ENCODE peak calls at places on chromosomes 13 and 19, in six cellular contexts. R, D, J, O, I and H are unnamed samples. For H3K4me1 and H3K36me3, the result is how much of the 10 kb centered on the place peaks cover.

GRCh38 chr13:40118337-40118736 is 462.9 kb downstream of the COG6 start:
- DNase-seq in R (no peak), D (no peak), J (no peak), O (no peak), I (no peak), H (no peak)

GRCh38 chr19:20365146-20365545 is 198.1 kb downstream of the ZNF486 start:
- DNase-seq in R (no peak), D (no peak), J (no peak), O (no peak), I (no peak), H (no peak)

GRCh38 chr19:9912551-9913236 is 23.6 kb downstream of the OLFM2 start:
- DNase-seq in R (no peak), D (no peak), J (no peak), O (no peak), I (no peak), H (no peak)

GRCh38 chr19:1520203-1520780 is 3.6 kb upstream of the PLK5 start:
- DNase-seq in R (no peak), D (no peak), J (no peak), O (no peak), I (no peak), H (no peak)

GRCh38 chr13:22499919-22500318 is 680.9 kb upstream of the SGCG start:
- DNase-seq in R (no peak), D (no peak), J (no peak), O (no peak), I (no peak), H (no peak)

GRCh38 chr13:30865131-30866009 is 40.7 kb upstream of the MEDAG start:
- DNase-seq in R (peak), D (peak), J (peak), O (no peak), I (peak), H (peak)

GRCh38 chr19:20513179-20513934 is 52.2 kb downstream of the ZNF737 start:
- DNase-seq in R (no peak), D (no peak), J (no peak), O (no peak), I (no peak), H (no peak)

GRCh38 chr19:49851456-49852259 is 699 bp downstream of the PTOV1 start:
- DNase-seq in R (no peak), D (no peak), J (no peak), O (no peak), I (no peak), H (no peak)

GRCh38 chr13:110853235-110853721 is 61.6 kb downstream of the ANKRD10 start:
- DNase-seq in R (no peak), D (no peak), J (no peak), O (no peak), I (no peak), H (no peak)

GRCh38 chr13:106491928-106492327 is 43.5 kb downstream of the EFNB2 start:
- DNase-seq in R (no peak), D (no peak), J (no peak), O (no peak), I (no peak), H (no peak)

GRCh38 chr13:112903071-112903577 is 65.9 kb upstream of the MCF2L start:
- DNase-seq in R (no peak), D (no peak), J (no peak), O (no peak), I (no peak), H (no peak)

GRCh38 chr19:1907563-1908363 is 2.6 kb downstream of the ADAT3 start:
- DNase-seq in R (peak), D (no peak), J (no peak), O (no peak), I (no peak), H (no peak)

GRCh38 chr13:34591801-34592454 is 350.1 kb upstream of the NBEA start:
- DNase-seq in R (no peak), D (peak), J (no peak), O (no peak), I (no peak), H (no peak)

GRCh38 chr13:44305845-44306244 is 67.8 kb upstream of the SERP2 start:
- DNase-seq in R (no peak), D (no peak), J (no peak), O (no peak), I (peak), H (no peak)

GRCh38 chr13:38228322-38228721 is 121.3 kb upstream of the UFM1 start:
- DNase-seq in R (no peak), D (no peak), J (no peak), O (no peak), I (no peak), H (no peak)

GRCh38 chr19:50308991-50309390 is 20.2 kb downstream of the KCNC3 start:
- DNase-seq in R (no peak), D (no peak), J (no peak), O (no peak), I (no peak), H (no peak)

GRCh38 chr13:23609414-23610186 is 39.4 kb downstream of the TNFRSF19 start:
- DNase-seq in R (no peak), D (no peak), J (no peak), O (no peak), I (peak), H (no peak)

GRCh38 chr13:72412481-72412880 is 314.9 kb downstream of the MZT1 start:
- DNase-seq in R (no peak), D (no peak), J (no peak), O (no peak), I (no peak), H (no peak)

GRCh38 chr19:52665529-52665928 is 27.4 kb upstream of the ZNF83 start:
- DNase-seq in R (no peak), D (no peak), J (no peak), O (no peak), I (no peak), H (no peak)

GRCh38 chr13:98839826-98840769 is 87.6 kb upstream of the SLC15A1 start:
- DNase-seq in R (no peak), D (peak), J (peak), O (no peak), I (peak), H (peak)

GRCh38 chr13:97134364-97135095 is 87.6 kb upstream of the MBNL2 start:
- DNase-seq in R (no peak), D (no peak), J (no peak), O (no peak), I (peak), H (no peak)

GRCh38 chr19:51096473-51097165 is 11.6 kb downstream of the CTU1 start:
- DNase-seq in R (no peak), D (no peak), J (no peak), O (no peak), I (no peak), H (no peak)

GRCh38 chr13:97205971-97206370 is 16.2 kb upstream of the MBNL2 start:
- DNase-seq in R (no peak), D (no peak), J (no peak), O (no peak), I (no peak), H (no peak)

DNA sequence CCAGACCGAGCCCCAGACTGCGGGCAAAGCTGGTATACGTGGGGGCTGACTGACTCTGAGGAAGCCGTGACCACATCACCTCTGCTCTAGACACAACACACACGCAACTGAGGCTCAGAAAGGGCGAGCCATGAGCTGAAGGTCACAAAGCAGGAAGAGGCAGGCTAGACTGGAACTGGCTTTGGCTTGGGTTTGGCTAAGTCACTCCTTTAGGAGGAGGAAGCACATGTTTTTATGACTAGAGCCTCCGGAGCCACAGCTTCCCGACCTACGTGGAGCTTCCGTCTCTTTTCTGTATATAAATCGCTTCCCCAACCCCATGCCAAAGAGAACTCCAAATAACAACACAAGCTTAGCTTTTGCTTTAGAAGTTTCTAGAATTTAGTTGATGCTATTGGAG is 48.0 kb downstream of the RFX2 start:
- DNase-seq in R (peak), D (no peak), J (peak), O (peak), I (no peak), H (peak)
- H3K4me1 ChIP-seq in R (under half), D (half or more), J (half or more), O (half or more), I (under half), H (under half)

DNA sequence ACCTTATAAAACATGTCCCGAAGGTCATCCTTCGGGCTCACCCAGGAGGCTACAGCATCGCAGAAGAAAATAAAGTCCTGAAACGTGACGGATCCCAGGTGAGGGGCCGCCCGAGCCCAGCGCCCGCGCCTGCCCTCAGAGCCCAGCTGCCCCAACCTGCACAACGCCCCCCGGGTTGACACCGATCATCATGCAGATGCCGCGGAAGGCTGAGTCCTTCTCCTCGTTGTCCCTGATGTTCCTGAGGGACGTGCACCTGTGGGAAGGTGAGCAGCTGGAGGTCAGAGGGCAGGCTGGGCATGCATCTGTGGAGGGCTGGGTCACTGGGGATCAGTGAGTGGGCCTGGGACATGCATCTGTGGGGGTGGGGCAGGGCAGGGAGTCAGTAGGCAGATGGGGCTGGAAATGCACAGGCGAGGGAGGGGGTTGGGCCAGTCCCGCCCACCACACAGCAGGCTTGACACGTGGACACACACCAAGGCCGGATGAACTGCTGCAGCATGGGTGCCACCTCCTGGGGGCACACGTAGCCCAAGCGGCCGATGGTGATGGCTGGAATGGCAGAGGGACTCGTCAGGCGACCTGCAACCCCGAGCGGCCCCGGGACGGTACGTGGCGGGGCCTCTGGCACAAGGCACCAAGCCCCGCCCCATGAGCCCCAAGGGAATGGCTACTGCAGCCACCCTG is 5.3 kb upstream of the FBXW9 start:
- DNase-seq in R (no peak), D (no peak), J (no peak), O (no peak), I (no peak), H (no peak)
- H3K36me3 ChIP-seq in R (under half), D (half or more), J (half or more), O (half or more), I (under half), H (half or more)

GRCh38 chr19:48720613-48721296 is 1.2 kb upstream of the MAMSTR start:
- DNase-seq in R (peak), D (peak), J (peak), O (peak), I (peak), H (peak)

GRCh38 chr19:48720251-48720612 is 707 bp upstream of the MAMSTR start:
- DNase-seq in R (no peak), D (peak), J (no peak), O (no peak), I (no peak), H (no peak)

GRCh38 chr19:48718711-48719231 is 754 bp downstream of the MAMSTR start:
- DNase-seq in R (no peak), D (no peak), J (no peak), O (no peak), I (no peak), H (no peak)

GRCh38 chr19:48717059-48717395 is 2.5 kb downstream of the MAMSTR start:
- DNase-seq in R (no peak), D (no peak), J (no peak), O (no peak), I (peak), H (no peak)

GRCh38 chr19:48719263-48720171 is at the start of gene MAMSTR:
- DNase-seq in R (no peak), D (no peak), J (no peak), O (no peak), I (no peak), H (no peak)
- H3K4me1 ChIP-seq in R (under half), D (half or more), J (half or more), O (half or more), I (under half), H (under half)

DNA sequence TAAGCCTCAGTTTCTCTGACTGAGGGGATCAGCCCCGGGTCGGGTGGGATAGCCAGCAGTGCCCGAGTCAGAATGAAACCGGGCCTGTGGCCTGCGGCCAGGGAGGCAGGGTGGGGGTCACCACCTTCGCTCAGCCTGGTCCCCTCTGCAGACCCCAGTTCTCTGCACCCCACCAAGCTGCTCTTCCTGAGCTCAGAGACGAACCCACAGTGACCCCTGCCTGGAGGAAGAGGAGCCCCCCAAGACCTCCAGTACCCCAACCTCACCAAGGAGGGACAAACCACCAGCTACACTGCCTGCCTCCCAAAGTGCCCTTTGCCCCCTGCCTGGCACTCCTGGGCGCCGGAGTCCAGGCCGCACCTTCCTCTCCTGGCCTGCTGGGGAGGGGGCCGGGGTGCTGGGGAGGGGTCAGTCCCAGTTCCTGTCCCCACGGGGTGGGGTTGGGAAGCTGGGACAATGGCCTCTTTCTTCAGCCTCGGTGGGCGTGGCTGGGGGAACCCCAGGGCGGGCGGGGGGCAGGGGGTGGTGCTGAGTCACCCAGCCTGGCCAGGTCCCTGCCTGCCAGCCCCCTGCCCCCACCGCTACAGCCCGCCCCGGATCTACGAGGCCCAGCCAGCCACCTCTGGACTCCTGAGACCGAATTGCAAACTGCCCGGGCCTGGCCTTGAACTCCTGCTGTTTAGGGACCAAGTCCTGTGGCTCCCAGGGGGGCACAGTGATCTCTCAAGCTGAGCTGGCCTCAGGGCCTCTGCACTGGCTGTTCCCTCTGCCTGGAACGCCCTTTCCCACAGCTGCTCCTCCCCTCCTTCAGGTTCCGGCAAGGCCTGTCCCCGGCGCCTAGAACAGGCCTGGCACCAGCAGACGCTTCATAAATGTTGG is 14.3 kb downstream of the ZBTB7A start:
- DNase-seq in R (peak), D (no peak), J (no peak), O (no peak), I (peak), H (no peak)
- H3K36me3 ChIP-seq in R (under half), D (half or more), J (half or more), O (under half), I (under half), H (half or more)

GRCh38 chr19:45102481-45102880 is 9.5 kb downstream of the PPP1R37 start:
- DNase-seq in R (no peak), D (no peak), J (no peak), O (no peak), I (no peak), H (no peak)
- H3K4me1 ChIP-seq in R (under half), D (half or more), J (half or more), O (under half), I (under half), H (under half)

DNA sequence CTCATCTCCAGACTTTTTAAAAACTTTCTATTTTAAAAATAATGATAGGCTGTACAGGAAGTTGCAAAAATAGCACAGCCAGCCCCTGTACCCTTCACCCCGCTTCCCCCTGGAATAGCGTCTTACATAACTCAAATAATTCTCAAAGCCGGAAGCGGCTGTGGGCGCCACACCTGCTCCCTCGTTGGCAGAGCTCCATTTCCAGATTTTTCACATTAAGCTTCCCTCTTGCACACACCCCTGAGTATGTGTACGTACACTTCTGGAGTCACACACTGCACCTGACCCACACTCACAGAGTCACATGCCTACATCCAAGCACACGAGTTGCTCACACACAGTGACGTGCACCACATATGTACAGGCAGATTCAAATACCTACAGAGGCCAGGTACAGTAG is 24.9 kb upstream of the DPP9 start:
- DNase-seq in R (no peak), D (no peak), J (no peak), O (no peak), I (no peak), H (no peak)
- H3K36me3 ChIP-seq in R (under half), D (under half), J (under half), O (under half), I (under half), H (under half)

DNA sequence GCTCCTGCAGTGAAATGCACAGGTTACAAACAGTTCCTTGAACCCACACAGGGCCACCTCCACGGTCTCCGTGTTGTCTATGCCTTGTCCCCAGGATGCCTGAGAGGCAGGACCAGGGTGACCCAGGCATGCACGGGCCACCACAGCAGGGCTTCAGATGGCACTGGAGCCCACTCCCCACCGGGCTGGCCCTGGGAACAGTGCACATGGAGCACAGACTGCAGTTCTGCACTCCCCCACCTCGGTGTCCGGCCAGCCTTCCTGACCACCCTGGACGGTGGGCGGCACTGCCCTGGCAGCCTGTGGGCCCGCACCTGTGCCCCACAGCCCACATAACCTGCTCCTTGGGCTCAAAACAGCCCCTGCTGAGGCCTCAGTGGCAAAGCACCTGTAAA is 14.3 kb upstream of the SLC35E1 start:
- DNase-seq in R (no peak), D (no peak), J (no peak), O (no peak), I (no peak), H (no peak)
- H3K4me1 ChIP-seq in R (under half), D (half or more), J (half or more), O (half or more), I (under half), H (under half)